ENCODE peak calls at places on chromosomes 7 and 10, in seven cellular contexts. N is lower lobe of right lung, Y is thoracic aorta, C is AG09309, A is IMR-90, O is fibroblast of mammary gland, T is pancreas. U is an unnamed sample.

GRCh38 chr7:156003220-156004162 is 191.2 kb upstream of the SHH start:
- DNase-seq in N (no peak), Y (no peak), C (no peak), A (no peak), O (no peak), T (no peak), U (no peak)

GRCh38 chr7:107147464-107148214 is 21.2 kb upstream of the HBP1 start:
- DNase-seq in N (no peak), Y (no peak), C (no peak), A (peak), O (peak), T (no peak), U (peak)

GRCh38 chr7:87210506-87210905 is 9.0 kb downstream of the TMEM243 start:
- DNase-seq in N (no peak), Y (no peak), C (no peak), A (no peak), O (no peak), T (no peak), U (peak)

GRCh38 chr7:142158741-142159496 is 47.4 kb downstream of the MGAM2 start:
- DNase-seq in N (no peak), Y (no peak), C (no peak), A (no peak), O (no peak), T (no peak), U (no peak)

GRCh38 chr7:78565784-78566183 is 767.2 kb downstream of the PHTF2 start:
- DNase-seq in N (no peak), Y (no peak), C (no peak), A (no peak), O (no peak), T (no peak), U (no peak)

GRCh38 chr10:73190188-73190587 is 22.3 kb downstream of the FAM149B1 start:
- DNase-seq in N (no peak), Y (no peak), C (no peak), A (no peak), O (no peak), T (no peak), U (no peak)

GRCh38 chr7:89247207-89247606 is 451.7 kb upstream of the TEX47 start:
- DNase-seq in N (no peak), Y (no peak), C (no peak), A (no peak), O (no peak), T (peak), U (no peak)

GRCh38 chr7:131110294-131111080 is 217.2 kb upstream of the MKLN1 start:
- DNase-seq in N (no peak), Y (no peak), C (no peak), A (peak), O (peak), T (no peak), U (peak)

GRCh38 chr7:116560021-116560970 is 35.5 kb downstream of the CAV1 start:
- DNase-seq in N (no peak), Y (no peak), C (no peak), A (no peak), O (peak), T (no peak), U (no peak)

GRCh38 chr10:122765412-122765811 is 65.8 kb upstream of the C10orf120 start:
- DNase-seq in N (no peak), Y (no peak), C (no peak), A (no peak), O (no peak), T (no peak), U (no peak)

GRCh38 chr7:159015081-159015893 is 129.4 kb downstream of the VIPR2 start:
- DNase-seq in N (peak), Y (no peak), C (no peak), A (no peak), O (peak), T (no peak), U (peak)

GRCh38 chr10:116836902-116837513 is 12.3 kb upstream of the ENO4 start:
- DNase-seq in N (no peak), Y (no peak), C (no peak), A (no peak), O (no peak), T (no peak), U (peak)

GRCh38 chr7:101814996-101815825 is 2.2 kb upstream of the CUX1 start:
- DNase-seq in N (peak), Y (no peak), C (no peak), A (peak), O (no peak), T (peak), U (peak)

GRCh38 chr7:40870108-40870507 is 735.3 kb downstream of the SUGCT start:
- DNase-seq in N (no peak), Y (no peak), C (no peak), A (peak), O (no peak), T (no peak), U (no peak)

GRCh38 chr7:15085361-15085760 is 182.8 kb upstream of the DGKB start:
- DNase-seq in N (no peak), Y (no peak), C (peak), A (no peak), O (no peak), T (no peak), U (no peak)

GRCh38 chr7:77416621-77417371 is 647 bp upstream of the GSAP start:
- DNase-seq in N (no peak), Y (no peak), C (no peak), A (no peak), O (no peak), T (no peak), U (no peak)
- TF ChIP-seq CTCF in N (no peak), Y (no peak), C (no peak), A (no peak), O (no peak), T (no peak), U (no peak)

DNA sequence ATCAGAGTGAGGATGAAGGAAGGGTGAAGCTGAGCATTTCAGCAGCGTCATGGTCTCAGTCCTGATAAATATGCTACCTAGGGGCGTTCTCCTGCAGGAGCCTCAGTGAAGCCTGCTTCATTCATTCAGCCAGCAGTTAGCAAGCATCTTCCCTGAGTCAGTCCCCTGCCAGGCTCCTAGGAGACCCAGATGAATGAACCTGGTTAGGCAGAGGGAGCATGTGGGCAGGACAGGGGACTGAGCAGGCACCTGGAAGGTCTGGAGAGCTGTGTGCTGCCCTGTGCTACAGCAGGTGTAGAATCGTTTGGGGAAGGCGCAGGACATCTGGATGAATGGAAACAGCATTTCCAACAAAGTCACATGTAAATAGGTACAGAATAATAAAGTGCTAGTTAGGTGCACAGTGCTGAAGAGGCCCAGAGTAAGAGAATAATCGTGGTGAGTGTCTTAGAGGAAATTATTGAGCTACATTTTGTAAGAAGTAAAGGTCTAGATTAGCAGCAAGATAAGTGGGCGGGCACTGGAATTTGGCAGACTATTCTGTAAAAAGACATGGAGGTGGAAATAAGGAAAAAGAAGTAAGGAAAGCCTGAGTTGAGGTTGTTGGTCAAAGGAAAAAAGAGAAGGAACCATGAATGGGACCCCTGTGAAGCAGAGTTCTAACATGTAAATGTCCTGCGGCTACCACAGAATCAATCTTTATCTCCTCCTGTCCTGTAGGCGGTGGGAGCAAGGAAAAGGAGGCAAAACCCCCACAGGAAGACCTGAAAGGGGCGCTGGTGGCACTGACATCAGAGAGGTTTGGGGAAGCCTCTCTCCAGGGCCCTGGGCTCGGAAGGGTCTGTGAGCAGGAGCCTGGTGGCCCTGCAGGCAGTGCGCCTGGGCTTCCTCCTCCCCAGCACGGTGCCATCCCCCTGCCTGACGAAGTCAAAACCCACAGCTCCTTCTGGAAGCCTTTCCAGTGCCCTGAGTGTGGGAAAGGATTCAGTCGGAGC is 12.0 kb downstream of the ZSCAN25 start:
- DNase-seq in N (no peak), Y (no peak), C (no peak), A (no peak), O (no peak), T (no peak), U (no peak)
- H3K4me3 ChIP-seq in N (no peak), Y (no peak), C (no peak), A (no peak), O (no peak), T (no peak), U (no peak)

GRCh38 chr10:81479316-81479715 is 395.7 kb upstream of the NRG3 start:
- DNase-seq in N (no peak), Y (no peak), C (no peak), A (no peak), O (no peak), T (no peak), U (no peak)
- TF ChIP-seq CTCF in N (no peak), Y (no peak), C (no peak), A (no peak), O (no peak), T (no peak), U (no peak)

GRCh38 chr10:124740374-124741280 is 3.6 kb downstream of the FAM53B start:
- DNase-seq in N (peak), Y (no peak), C (no peak), A (peak), O (peak), T (no peak), U (peak)
- H3K4me3 ChIP-seq in N (peak), Y (peak), C (peak), A (no peak), O (peak), T (peak), U (peak)

DNA sequence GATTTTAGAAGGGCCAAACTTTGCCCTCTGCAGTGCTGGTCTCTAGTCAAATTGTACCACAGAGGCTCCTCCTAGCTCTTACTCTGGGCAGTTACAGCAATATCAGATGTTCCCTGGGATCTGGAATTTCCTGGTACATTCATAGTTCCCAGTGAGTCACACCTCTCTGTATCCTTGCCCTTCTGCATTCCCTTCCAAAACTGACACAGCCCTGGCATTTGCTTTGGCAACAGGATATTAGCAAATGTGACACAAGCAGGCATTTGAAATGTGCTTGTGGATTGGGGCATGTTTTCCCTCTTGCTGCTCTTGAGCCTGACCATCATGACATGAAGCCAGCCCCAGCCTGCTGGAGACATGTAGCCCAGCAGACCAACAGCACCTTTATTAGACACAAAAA is 284.7 kb upstream of the AKR1E2 start:
- DNase-seq in N (no peak), Y (peak), C (peak), A (peak), O (peak), T (no peak), U (peak)
- TF ChIP-seq CTCF in N (no peak), Y (no peak), C (peak), A (peak), O (peak), T (no peak), U (peak)

DNA sequence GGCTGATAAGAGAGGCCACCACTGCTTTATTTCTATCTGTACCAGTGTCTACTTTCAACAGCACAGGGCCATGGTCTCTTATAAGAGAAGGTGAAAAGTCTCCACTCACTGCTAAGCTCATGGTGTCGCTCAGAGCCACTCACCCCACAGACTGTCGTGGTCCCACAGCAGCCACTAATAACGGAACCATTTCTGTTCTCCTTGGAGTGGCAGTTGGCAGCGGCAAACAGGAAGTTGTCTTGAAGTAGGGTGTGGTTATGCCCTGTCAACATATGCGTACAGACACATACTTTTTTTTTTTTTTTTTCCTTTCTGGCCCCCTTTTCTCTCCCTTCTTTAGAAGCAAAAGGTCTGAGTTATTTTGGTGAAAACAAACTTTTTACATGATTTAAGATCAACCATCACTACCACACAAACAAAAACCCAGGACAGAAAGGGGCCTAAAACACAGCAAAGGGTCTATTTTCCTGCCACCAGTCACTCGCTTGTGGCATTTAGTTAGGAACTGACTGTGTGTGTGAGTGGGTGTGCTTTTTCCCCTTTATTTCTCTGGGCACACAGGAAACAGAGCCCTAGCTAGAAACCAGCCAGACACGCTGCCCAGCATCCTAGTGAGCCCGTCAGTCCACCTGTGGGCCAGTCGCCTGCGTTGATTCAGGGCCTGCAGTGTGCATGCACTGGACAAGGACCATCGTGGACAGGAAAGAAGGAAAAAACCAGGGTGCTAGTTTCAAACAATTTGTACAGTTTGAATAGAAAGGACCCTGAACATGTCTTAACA is 96.7 kb upstream of the EFCAB10 start:
- DNase-seq in N (peak), Y (peak), C (no peak), A (no peak), O (no peak), T (no peak), U (no peak)
- H3K4me3 ChIP-seq in N (peak), Y (peak), C (no peak), A (no peak), O (no peak), T (peak), U (no peak)

GRCh38 chr7:51357821-51358220 is 41.2 kb upstream of the COBL start:
- DNase-seq in N (no peak), Y (no peak), C (no peak), A (no peak), O (no peak), T (no peak), U (no peak)
- TF ChIP-seq CTCF in N (no peak), Y (no peak), C (no peak), A (no peak), O (no peak), T (no peak), U (no peak)

GRCh38 chr10:86668297-86669165 is at the start of gene LDB3:
- DNase-seq in N (no peak), Y (peak), C (no peak), A (peak), O (no peak), T (no peak), U (peak)
- H3K4me3 ChIP-seq in N (peak), Y (peak), C (no peak), A (peak), O (no peak), T (no peak), U (no peak)

GRCh38 chr7:34184466-34184865 is 279.1 kb downstream of the BMPER start:
- DNase-seq in N (no peak), Y (no peak), C (no peak), A (peak), O (peak), T (no peak), U (no peak)
- TF ChIP-seq CTCF in N (no peak), Y (no peak), C (peak), A (peak), O (peak), T (no peak), U (peak)

U was measured in fibroblast of villous mesenchyme.